ENCODE peak calls at places on chromosomes 11 and 22, in nine cellular contexts. K is ovary, O is A549, J is breast epithelium, U is IMR-90, E is esophagus squamous epithelium, R is sigmoid colon, B is adrenal gland, T is tibial nerve. M is an unnamed sample. For H3K4me1, the result is how much of the 10 kb centered on the place peaks cover.

GRCh38 chr11:86537541-86538222 is 134.7 kb downstream of the ME3 start:
- DNase-seq in K (no peak), O (peak), J (no peak), U (no peak), E (no peak), R (no peak), B (no peak), T (no peak), M (no peak)

GRCh38 chr22:17370036-17370765 is 941 bp downstream of the CECR2 start:
- DNase-seq in K (no peak), O (no peak), J (no peak), U (no peak), E (no peak), R (no peak), B (no peak), T (no peak), M (peak)

GRCh38 chr11:8593935-8594909 is at the start of gene STK33:
- DNase-seq in K (peak), O (peak), J (no peak), U (no peak), E (no peak), R (peak), B (peak), T (no peak), M (peak)

GRCh38 chr11:134069996-134070845 is 1.3 kb downstream of the JAM3 start:
- DNase-seq in K (no peak), O (no peak), J (no peak), U (no peak), E (no peak), R (no peak), B (no peak), T (no peak), M (no peak)

GRCh38 chr11:112162761-112163669 is 879 bp downstream of the IL18 start:
- DNase-seq in K (no peak), O (peak), J (no peak), U (peak), E (no peak), R (no peak), B (no peak), T (no peak), M (no peak)

GRCh38 chr11:76588455-76589325 is 81.9 kb downstream of the LRRC32 start:
- DNase-seq in K (peak), O (no peak), J (no peak), U (peak), E (no peak), R (peak), B (peak), T (peak), M (peak)

GRCh38 chr11:17164361-17165246 is 43.2 kb downstream of the PIK3C2A start:
- DNase-seq in K (no peak), O (no peak), J (no peak), U (peak), E (no peak), R (no peak), B (no peak), T (peak), M (no peak)

GRCh38 chr11:106917973-106918372 is 100.3 kb downstream of the GUCY1A2 start:
- DNase-seq in K (no peak), O (no peak), J (no peak), U (peak), E (no peak), R (no peak), B (no peak), T (no peak), M (no peak)

GRCh38 chr11:78802058-78802633 is 227.5 kb upstream of the NARS2 start:
- DNase-seq in K (no peak), O (no peak), J (no peak), U (no peak), E (no peak), R (no peak), B (no peak), T (no peak), M (no peak)

GRCh38 chr22:45224331-45224730 is 16.4 kb downstream of the KIAA0930 start:
- DNase-seq in K (no peak), O (no peak), J (no peak), U (no peak), E (no peak), R (no peak), B (no peak), T (no peak), M (peak)

GRCh38 chr11:22244986-22245592 is 52.2 kb downstream of the ANO5 start:
- DNase-seq in K (no peak), O (peak), J (no peak), U (peak), E (no peak), R (no peak), B (peak), T (no peak), M (no peak)

GRCh38 chr11:15176646-15177163 is 62.0 kb downstream of the INSC start:
- DNase-seq in K (no peak), O (no peak), J (no peak), U (no peak), E (no peak), R (no peak), B (no peak), T (no peak), M (no peak)

GRCh38 chr11:68340784-68341556 is 28.6 kb downstream of the LRP5 start:
- DNase-seq in K (no peak), O (peak), J (no peak), U (no peak), E (no peak), R (no peak), B (no peak), T (no peak), M (no peak)

GRCh38 chr11:11171854-11172253 is 181.2 kb downstream of the CSNK2A3 start:
- DNase-seq in K (no peak), O (no peak), J (no peak), U (no peak), E (no peak), R (no peak), B (no peak), T (no peak), M (no peak)

GRCh38 chr11:78753297-78753696 is 178.6 kb upstream of the NARS2 start:
- DNase-seq in K (no peak), O (no peak), J (no peak), U (peak), E (no peak), R (no peak), B (no peak), T (no peak), M (no peak)

GRCh38 chr11:70872950-70873735 is 379.2 kb downstream of the SHANK2 start:
- DNase-seq in K (no peak), O (no peak), J (no peak), U (no peak), E (no peak), R (no peak), B (no peak), T (no peak), M (no peak)

GRCh38 chr22:37775785-37776638 is 31.7 kb upstream of the GCAT start:
- DNase-seq in K (no peak), O (no peak), J (no peak), U (peak), E (no peak), R (no peak), B (no peak), T (no peak), M (no peak)

GRCh38 chr11:75797796-75798195 is 17.2 kb upstream of the UVRAG start:
- DNase-seq in K (no peak), O (no peak), J (no peak), U (peak), E (no peak), R (no peak), B (no peak), T (no peak), M (peak)

GRCh38 chr11:12137005-12137690 is 26.8 kb downstream of the MICAL2 start:
- DNase-seq in K (no peak), O (no peak), J (peak), U (no peak), E (no peak), R (peak), B (no peak), T (no peak), M (no peak)

GRCh38 chr22:20852076-20852475 is 6.5 kb downstream of the PI4KA start:
- DNase-seq in K (no peak), O (no peak), J (no peak), U (no peak), E (no peak), R (no peak), B (no peak), T (no peak), M (no peak)

GRCh38 chr22:49765091-49765771 is 62.4 kb downstream of the BRD1 start:
- DNase-seq in K (peak), O (no peak), J (no peak), U (no peak), E (no peak), R (peak), B (peak), T (no peak), M (peak)

GRCh38 chr11:77101043-77101537 is 1.6 kb upstream of the OMP start:
- DNase-seq in K (no peak), O (peak), J (no peak), U (peak), E (no peak), R (no peak), B (no peak), T (no peak), M (no peak)

GRCh38 chr11:20035701-20036601 is 124.3 kb downstream of the DBX1 start:
- DNase-seq in K (no peak), O (peak), J (peak), U (peak), E (no peak), R (no peak), B (peak), T (peak), M (no peak)

GRCh38 chr11:64251986-64252837 is 882 bp downstream of the PLCB3 start:
- DNase-seq in K (peak), O (no peak), J (no peak), U (no peak), E (no peak), R (peak), B (no peak), T (no peak), M (no peak)
- TF ChIP-seq POLR2A in K (no peak), O (peak), J (no peak), U (no peak), E (no peak), R (no peak), B (no peak), T (no peak), M (no peak)

DNA sequence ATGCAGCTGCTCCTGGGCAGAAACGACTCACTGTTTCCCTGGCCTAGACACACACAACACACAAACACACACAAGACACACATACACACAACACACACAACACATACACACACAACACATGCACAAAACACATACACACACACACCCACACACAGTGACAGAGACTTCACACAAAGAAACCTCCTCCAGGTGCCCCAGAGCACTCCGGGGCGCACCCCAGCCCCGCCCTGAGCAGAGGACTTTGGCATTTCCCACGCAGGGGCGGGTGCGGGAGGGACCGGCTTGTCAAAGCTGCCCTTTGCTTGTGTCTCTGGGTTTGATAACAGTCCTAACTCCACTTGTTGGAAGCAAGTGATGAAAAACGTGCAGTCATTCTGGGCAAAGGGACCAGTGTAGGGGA is 6.5 kb downstream of the APOBEC3A start:
- DNase-seq in K (no peak), O (peak), J (no peak), U (no peak), E (no peak), R (no peak), B (no peak), T (no peak), M (peak)
- H3K4me1 ChIP-seq in K (under half), O (under half), J (under half), U (under half), E (under half), R (under half), B (under half), T (under half), M (under half)

GRCh38 chr11:125625594-125626380 is 824 bp downstream of the CHEK1 start:
- DNase-seq in K (peak), O (peak), J (peak), U (peak), E (peak), R (peak), B (peak), T (peak), M (peak)
- H3K4me3 ChIP-seq in K (peak), O (peak), J (peak), U (peak), E (peak), R (peak), B (peak), T (peak), M (peak)

DNA sequence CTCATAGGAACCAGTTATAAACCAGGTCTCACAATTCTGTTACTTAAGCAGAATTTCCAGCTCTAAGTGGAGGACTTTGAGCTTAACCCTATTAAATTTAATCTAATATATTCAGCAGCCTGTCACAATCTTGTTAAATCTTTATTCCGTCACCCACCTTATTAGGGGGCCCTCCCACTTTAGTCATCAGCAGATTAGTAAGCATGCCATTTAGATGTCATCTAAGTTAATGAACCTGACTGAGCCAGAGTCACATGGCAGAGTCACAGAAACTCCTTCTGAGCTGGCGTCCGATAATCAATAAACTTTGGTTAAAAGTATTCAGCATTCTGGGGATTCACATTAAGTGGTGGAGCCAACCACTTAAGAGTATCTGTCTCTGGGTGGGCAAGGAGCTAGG is 35.1 kb downstream of the TTC12 start:
- DNase-seq in K (no peak), O (no peak), J (no peak), U (no peak), E (no peak), R (no peak), B (no peak), T (no peak), M (no peak)
- TF ChIP-seq POLR2A in K (no peak), O (no peak), J (no peak), U (no peak), E (no peak), R (no peak), B (no peak), T (no peak), M (no peak)

GRCh38 chr11:96213500-96213899 is 129.5 kb downstream of the MAML2 start:
- DNase-seq in K (no peak), O (peak), J (no peak), U (peak), E (no peak), R (no peak), B (no peak), T (no peak), M (no peak)
- H3K4me1 ChIP-seq in K (under half), O (under half), J (under half), U (under half), E (half or more), R (under half), B (under half), T (under half), M (half or more)

GRCh38 chr11:126416542-126417090 is 61.1 kb downstream of the ST3GAL4 start:
- DNase-seq in K (peak), O (no peak), J (peak), U (peak), E (peak), R (peak), B (peak), T (peak), M (peak)
- H3K4me3 ChIP-seq in K (peak), O (no peak), J (peak), U (peak), E (peak), R (peak), B (peak), T (peak), M (peak)

GRCh38 chr22:42177891-42178336 is 47.3 kb upstream of the CYP2D6 start:
- DNase-seq in K (no peak), O (no peak), J (no peak), U (no peak), E (no peak), R (no peak), B (no peak), T (no peak), M (no peak)

GRCh38 chr22:42176271-42176670 is 45.7 kb upstream of the CYP2D6 start:
- DNase-seq in K (no peak), O (no peak), J (no peak), U (no peak), E (no peak), R (no peak), B (no peak), T (no peak), M (no peak)

GRCh38 chr22:42178910-42179495 is 48.4 kb upstream of the CYP2D6 start:
- DNase-seq in K (no peak), O (no peak), J (no peak), U (no peak), E (no peak), R (no peak), B (no peak), T (no peak), M (no peak)

GRCh38 chr22:42179616-42180015 is 49.0 kb upstream of the CYP2D6 start:
- DNase-seq in K (no peak), O (no peak), J (no peak), U (peak), E (no peak), R (no peak), B (no peak), T (no peak), M (no peak)

GRCh38 chr22:42180349-42180842 is 49.8 kb upstream of the CYP2D6 start:
- DNase-seq in K (peak), O (no peak), J (peak), U (peak), E (no peak), R (peak), B (peak), T (peak), M (no peak)
- TF ChIP-seq POLR2A in K (no peak), O (no peak), J (no peak), U (no peak), E (no peak), R (no peak), B (no peak), T (no peak), M (no peak)

M was measured in spleen.